ENCODE peak calls at places on chromosomes 3 and 15, in eight cellular contexts. O is Peyer's patch, Y is retinal pigment epithelial cell, U is cardiac fibroblast, T is AG09309, N is foreskin fibroblast, W is AG10803, K is PC-3. S is an unnamed sample.
A peak's percentile ranks its signal among the peaks of the same experiment; 100 is the strongest.

GRCh38 chr3:143207338-143207961 is 87.9 kb downstream of the CHST2 start:
- DNase-seq in N (peak; percentile 62), O (peak; percentile 27), T (no peak), W (peak; percentile 60), K (peak; percentile 44), Y (no peak), U (peak; percentile 61), S (peak; percentile 91)

GRCh38 chr3:15305366-15305844 is 27.0 kb downstream of the SH3BP5 start:
- DNase-seq in N (no peak), U (no peak), O (no peak), T (no peak), K (peak; percentile 61), W (no peak), Y (no peak), S (no peak)

GRCh38 chr3:59235221-59236012 is 185.6 kb upstream of the CFAP20DC start:
- DNase-seq in U (no peak), K (peak; percentile 26), Y (no peak), O (no peak), T (no peak), N (no peak), W (no peak), S (no peak)

GRCh38 chr3:9778102-9778501 is 8.4 kb upstream of the CAMK1 start:
- DNase-seq in U (peak; percentile 74), O (no peak), N (peak; percentile 75), T (peak; percentile 28), K (peak; percentile 19), Y (no peak), W (peak; percentile 76), S (no peak)

GRCh38 chr3:17473761-17474160 is 268.7 kb downstream of the TBC1D5 start:
- DNase-seq in T (no peak), Y (no peak), O (no peak), K (peak; percentile 40), W (peak; percentile 20), N (no peak), U (peak; percentile 50), S (no peak)

GRCh38 chr3:151890721-151891141 is 17.3 kb downstream of the SUCNR1 start:
- DNase-seq in N (no peak), Y (no peak), W (peak; percentile 28), O (no peak), T (no peak), U (peak; percentile 56), K (peak; percentile 92), S (no peak)

GRCh38 chr3:33145221-33145900 is 31.5 kb downstream of the CRTAP start:
- DNase-seq in Y (no peak), T (no peak), K (no peak), W (no peak), U (no peak), O (no peak), N (no peak), S (no peak)

GRCh38 chr15:90957105-90957790 is 2.6 kb downstream of the RCCD1 start:
- DNase-seq in T (no peak), O (no peak), W (peak; percentile 25), N (peak; percentile 52), Y (no peak), K (peak; percentile 24), U (no peak), S (no peak)

GRCh38 chr3:73484656-73485248 is 140.0 kb downstream of the PDZRN3 start:
- DNase-seq in U (peak; percentile 24), T (no peak), Y (no peak), K (no peak), N (no peak), O (no peak), W (peak; percentile 30), S (no peak)

DNA sequence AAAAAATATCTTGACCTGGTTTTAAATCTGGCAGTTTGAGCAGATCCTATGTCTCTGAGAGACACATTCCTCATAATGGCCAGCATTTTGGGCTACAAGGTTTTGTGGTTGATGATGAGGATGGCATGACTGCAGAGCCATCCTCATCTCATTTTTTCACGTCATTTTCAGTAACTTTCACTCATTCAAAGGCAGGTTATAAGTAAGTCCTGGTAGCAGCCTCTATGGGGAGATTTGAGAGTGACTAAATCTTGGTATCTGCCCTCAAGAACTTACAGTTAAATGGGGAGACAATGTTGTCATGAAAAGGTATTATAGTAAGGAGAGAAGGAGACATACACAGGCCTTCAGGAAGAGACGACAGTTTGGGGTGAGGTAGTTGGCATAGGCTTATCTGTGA is 14.5 kb downstream of the TIGIT start:
- DNase-seq in U (no peak), O (no peak), K (no peak), Y (no peak), N (no peak), W (no peak), T (no peak), S (no peak)
- H3K4me3 ChIP-seq in U (no peak overlapping the region), O (no peak overlapping the region), K (no peak overlapping the region), Y (no peak overlapping the region), N (no peak overlapping the region), W (no peak overlapping the region), T (no peak overlapping the region), S (no peak overlapping the region)

GRCh38 chr3:180871901-180872300 is 40.6 kb upstream of the FXR1 start:
- DNase-seq in W (peak; percentile 55), O (no peak), K (no peak), N (no peak), Y (no peak), T (no peak), U (peak; percentile 46), S (no peak)

GRCh38 chr3:180875071-180875698 is 37.3 kb upstream of the FXR1 start:
- DNase-seq in K (no peak), Y (no peak), T (no peak), U (no peak), W (no peak), N (no peak), O (no peak), S (no peak)

GRCh38 chr3:180870008-180870733 is 42.3 kb upstream of the FXR1 start:
- DNase-seq in Y (no peak), W (peak; percentile 20), T (no peak), K (no peak), O (no peak), U (peak; percentile 10), N (no peak), S (no peak)
- TF ChIP-seq CTCF in Y (no peak), W (no peak), T (no peak), K (no peak), O (no peak), U (peak; percentile 3), N (no peak), S (peak; percentile 11)

DNA sequence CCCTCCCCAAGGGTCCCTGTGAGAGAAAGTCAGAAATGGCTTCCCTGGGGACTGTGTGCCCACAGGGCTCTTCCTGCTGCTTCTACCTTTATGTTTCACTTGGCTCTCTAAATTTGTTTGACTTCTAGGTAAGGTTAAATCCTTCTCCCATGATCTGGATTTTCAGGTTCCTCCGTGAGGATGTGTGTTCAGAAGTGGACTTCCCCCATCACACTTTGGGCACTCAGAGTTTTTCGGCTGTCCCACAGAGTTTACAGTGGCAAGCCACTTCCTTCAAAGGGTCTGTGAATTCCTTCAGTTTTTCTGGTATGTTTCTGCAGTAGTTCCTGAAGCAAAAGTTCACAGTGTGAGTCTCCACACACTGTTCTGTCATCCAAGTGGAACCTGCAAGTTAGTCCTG is 30.9 kb upstream of the RARB start:
- DNase-seq in Y (no peak), W (no peak), O (no peak), K (no peak), U (no peak), T (no peak), N (no peak), S (no peak)
- H3K4me3 ChIP-seq in Y (no peak overlapping the region), W (no peak overlapping the region), O (no peak overlapping the region), K (no peak overlapping the region), U (no peak overlapping the region), T (no peak overlapping the region), N (no peak overlapping the region), S (no peak overlapping the region)

DNA sequence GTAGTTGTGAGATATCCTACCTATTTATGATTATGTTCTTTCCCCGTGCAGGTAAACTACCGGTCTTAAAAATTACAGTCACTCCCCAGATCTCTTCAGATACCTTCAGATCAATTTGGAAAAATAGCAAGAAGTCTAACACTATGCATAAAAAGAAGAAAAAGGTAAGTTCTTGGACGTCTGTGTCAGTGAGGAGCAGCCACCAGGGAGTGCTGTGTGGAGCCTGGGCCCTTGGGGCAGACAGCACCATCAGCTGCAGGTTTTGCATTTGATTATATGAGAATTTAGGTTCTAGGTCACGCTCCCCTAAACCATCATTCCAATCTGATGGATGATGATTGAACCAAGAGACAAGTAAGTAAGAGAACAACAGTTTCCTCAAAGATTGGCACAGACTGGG is 8.9 kb upstream of the RNF7 start:
- DNase-seq in O (no peak), N (no peak), Y (no peak), W (no peak), U (no peak), T (no peak), K (no peak), S (no peak)
- TF ChIP-seq CTCF in O (no peak), N (no peak), Y (no peak), W (peak; percentile 8), U (peak; percentile 4), T (peak; percentile 6), K (peak; percentile 31), S (peak; percentile 11)